ENCODE peak calls at places on chromosomes 3 and 15, in six cellular contexts. R, W, A, V, Y and X are unnamed samples.

GRCh38 chr3:141462176-141462859 is 24.5 kb upstream of the RASA2 start:
- DNase-seq in A (no peak), R (no peak), W (no peak), V (no peak), Y (no peak), X (no peak)

GRCh38 chr3:171846594-171846993 is 3.4 kb downstream of the TMEM212 start:
- DNase-seq in V (peak; percentile 9), Y (no peak), A (no peak), W (no peak), R (no peak), X (no peak)

GRCh38 chr3:30657914-30658313 is 51.5 kb downstream of the TGFBR2 start:
- DNase-seq in V (no peak), Y (no peak), R (no peak), A (no peak), W (no peak), X (no peak)

GRCh38 chr15:95368211-95368610 is 962.3 kb upstream of the NR2F2 start:
- DNase-seq in W (no peak), Y (no peak), R (no peak), A (no peak), V (no peak), X (no peak)

GRCh38 chr15:94745371-94745770 is 514.0 kb downstream of the MCTP2 start:
- DNase-seq in A (no peak), Y (no peak), W (no peak), R (no peak), V (no peak), X (no peak)

GRCh38 chr15:74294010-74294409 is 57.9 kb downstream of the CCDC33 start:
- DNase-seq in W (no peak), Y (no peak), A (no peak), R (no peak), V (no peak), X (no peak)

GRCh38 chr3:13189639-13190375 is 116.6 kb upstream of the IQSEC1 start:
- DNase-seq in A (no peak), Y (no peak), W (no peak), V (no peak), R (no peak), X (no peak)

GRCh38 chr3:120429921-120430361 is 20.9 kb downstream of the FSTL1 start:
- DNase-seq in A (no peak), R (no peak), V (no peak), Y (no peak), W (no peak), X (no peak)

GRCh38 chr3:155233213-155233612 is 60.3 kb downstream of the STRIT1 start:
- DNase-seq in R (no peak), A (no peak), Y (peak; percentile 36), W (peak; percentile 83), V (no peak), X (peak; percentile 84)

GRCh38 chr15:41971893-41972340 is 440 bp downstream of the EHD4 start:
- DNase-seq in W (no peak), Y (no peak), A (peak; percentile 69), R (no peak), V (no peak), X (no peak)

GRCh38 chr3:23430781-23431423 is 227.8 kb downstream of the UBE2E2 start:
- DNase-seq in V (no peak), Y (no peak), W (no peak), A (no peak), R (no peak), X (no peak)

GRCh38 chr15:63335543-63336240 is 46.0 kb downstream of the CA12 start:
- DNase-seq in W (no peak), R (no peak), V (no peak), Y (no peak), A (no peak), X (no peak)

GRCh38 chr15:74674161-74674560 is 21.7 kb downstream of the EDC3 start:
- DNase-seq in W (no peak), Y (no peak), V (no peak), A (no peak), R (no peak), X (no peak)

GRCh38 chr15:51024735-51025453 is 69.8 kb downstream of the TNFAIP8L3 start:
- DNase-seq in W (no peak), Y (no peak), V (no peak), A (no peak), R (no peak), X (peak; percentile 74)

GRCh38 chr15:50049871-50050270 is 69.2 kb downstream of the ATP8B4 start:
- DNase-seq in Y (no peak), V (no peak), R (no peak), A (no peak), W (no peak), X (no peak)

GRCh38 chr3:124213641-124214040 is 221.7 kb upstream of the ROPN1 start:
- DNase-seq in W (no peak), V (no peak), Y (no peak), A (no peak), R (no peak), X (no peak)

GRCh38 chr15:89068325-89068784 is 19.9 kb upstream of the ABHD2 start:
- DNase-seq in R (no peak), W (no peak), Y (no peak), A (no peak), V (peak; percentile 23), X (peak; percentile 56)

GRCh38 chr15:76347507-76348055 is 11.0 kb downstream of the ISL2 start:
- DNase-seq in R (no peak), A (no peak), W (no peak), V (no peak), Y (no peak), X (no peak)

GRCh38 chr3:43879166-43879565 is 188.4 kb downstream of the ABHD5 start:
- DNase-seq in Y (no peak), A (peak; percentile 12), V (peak; percentile 32), R (no peak), W (no peak), X (no peak)

GRCh38 chr3:59150039-59150438 is 100.2 kb upstream of the CFAP20DC start:
- DNase-seq in R (no peak), A (peak; percentile 6), W (no peak), Y (no peak), V (no peak), X (no peak)

GRCh38 chr3:9037113-9037715 is 73.9 kb upstream of the RAD18 start:
- DNase-seq in V (no peak), Y (no peak), A (peak; percentile 6), W (peak; percentile 69), R (no peak), X (no peak)

GRCh38 chr3:187064210-187065115 is 74.8 kb downstream of the RPL39L start:
- DNase-seq in V (no peak), W (no peak), A (no peak), Y (no peak), R (no peak), X (no peak)

GRCh38 chr15:41923424-41923999 is 29.7 kb upstream of the SPTBN5 start:
- DNase-seq in R (no peak), W (no peak), A (no peak), Y (no peak), V (no peak), X (no peak)

GRCh38 chr3:149575213-149575961 is 82.4 kb downstream of the WWTR1 start:
- DNase-seq in R (no peak), W (no peak), V (no peak), A (no peak), Y (peak; percentile 33), X (no peak)